ENCODE peak calls at places on chromosome 17, in ten cellular contexts. N is activated T-cell treated with anti-CD3 and anti-CD28 coated beads for 1 hour; D is neuronal stem cell; X is amygdala; L is lung; O is frontal cortex; Z is MM.1S; R is NCI-H1417; A is CD8-positive, alpha-beta T cell; Q is NCI-H2081 treated with DMSO at 0.1 percent for 48 hours. T is an unnamed sample.

GRCh38 chr17:76138234-76138895 is 2.7 kb downstream of the FOXJ1 start:
- DNase-seq in Z (no peak), D (peak), X (peak), R (peak), Q (peak), N (no peak), O (peak), L (no peak), A (no peak), T (no peak)

GRCh38 chr17:60630352-60630751 is 30.4 kb downstream of the PPM1D start:
- DNase-seq in R (no peak), Q (no peak), X (no peak), D (no peak), A (no peak), N (no peak), O (no peak), L (no peak), Z (no peak), T (no peak)

GRCh38 chr17:43881176-43881575 is 26.2 kb downstream of the MPP2 start:
- DNase-seq in R (no peak), N (no peak), A (no peak), Z (no peak), O (no peak), L (no peak), X (no peak), Q (no peak), D (no peak), T (no peak)

GRCh38 chr17:38851434-38851833 is 2.1 kb downstream of the RPL23 start:
- DNase-seq in R (no peak), N (no peak), Q (no peak), A (no peak), Z (no peak), L (no peak), X (no peak), D (no peak), O (no peak), T (no peak)

GRCh38 chr17:14306602-14307001 is 5.7 kb downstream of the HS3ST3B1 start:
- DNase-seq in N (no peak), A (no peak), Q (no peak), O (no peak), Z (no peak), D (no peak), X (no peak), R (no peak), L (no peak), T (no peak)

GRCh38 chr17:68431661-68432071 is 25.6 kb downstream of the WIPI1 start:
- DNase-seq in D (no peak), X (no peak), L (no peak), Q (no peak), N (peak), O (no peak), R (peak), Z (no peak), A (peak), T (peak)

GRCh38 chr17:67054011-67054591 is 9.7 kb downstream of the CACNG1 start:
- DNase-seq in D (no peak), A (no peak), X (no peak), Z (no peak), R (no peak), N (no peak), O (no peak), Q (no peak), L (no peak), T (no peak)

GRCh38 chr17:34146440-34147043 is 108.5 kb upstream of the CCL2 start:
- DNase-seq in L (peak), N (peak), O (no peak), Q (no peak), A (peak), R (peak), X (no peak), D (peak), Z (peak), T (no peak)

GRCh38 chr17:76150712-76151622 is 9.9 kb upstream of the FOXJ1 start:
- DNase-seq in N (no peak), D (no peak), R (no peak), X (no peak), O (no peak), Z (no peak), Q (no peak), A (no peak), L (no peak), T (no peak)

GRCh38 chr17:16442141-16442540 is 26.8 kb downstream of the TRPV2 start:
- DNase-seq in Z (no peak), D (no peak), A (no peak), L (no peak), N (no peak), Q (no peak), O (no peak), X (no peak), R (no peak), T (peak)

GRCh38 chr17:81527591-81528383 is at the start of gene FSCN2:
- DNase-seq in O (no peak), A (no peak), D (no peak), L (no peak), Q (no peak), R (peak), Z (no peak), N (no peak), X (no peak), T (no peak)

GRCh38 chr17:43366809-43367587 is 31.8 kb upstream of the ARL4D start:
- DNase-seq in R (no peak), X (no peak), Z (no peak), A (no peak), O (no peak), D (no peak), Q (no peak), N (no peak), L (no peak), T (no peak)

GRCh38 chr17:21352981-21353265 is 23.2 kb upstream of the KCNJ12 start:
- DNase-seq in R (no peak), Z (no peak), L (no peak), O (no peak), D (no peak), A (no peak), X (no peak), Q (no peak), N (no peak), T (no peak)

GRCh38 chr17:79843917-79844815 is 4.9 kb upstream of the CBX4 start:
- DNase-seq in Z (no peak), X (no peak), N (no peak), R (peak), O (peak), D (no peak), L (no peak), Q (no peak), A (no peak), T (no peak)

GRCh38 chr17:17671369-17672119 is 9.7 kb upstream of the RAI1 start:
- DNase-seq in Z (no peak), N (no peak), O (no peak), D (no peak), A (no peak), X (no peak), R (no peak), Q (no peak), L (no peak), T (no peak)

GRCh38 chr17:77392376-77393273 is 251.9 kb downstream of the SEC14L1 start:
- DNase-seq in A (no peak), Q (no peak), R (peak), O (no peak), Z (no peak), D (no peak), L (no peak), N (no peak), X (no peak), T (peak)

GRCh38 chr17:1709403-1709891 is 730 bp downstream of the TLCD2 start:
- DNase-seq in X (no peak), O (no peak), Z (no peak), D (no peak), N (no peak), A (no peak), L (no peak), R (no peak), Q (no peak), T (no peak)

GRCh38 chr17:35666070-35666469 is 65.4 kb upstream of the RASL10B start:
- DNase-seq in Z (no peak), X (no peak), Q (no peak), A (no peak), L (no peak), N (no peak), D (no peak), R (no peak), O (no peak), T (no peak)

GRCh38 chr17:58338907-58339774 is 10.5 kb upstream of the TSPOAP1 start:
- DNase-seq in O (no peak), D (no peak), Z (peak), A (no peak), Q (no peak), N (no peak), L (peak), X (no peak), R (peak), T (peak)

GRCh38 chr17:77312061-77312684 is 171.4 kb downstream of the SEC14L1 start:
- DNase-seq in X (no peak), Z (no peak), L (no peak), D (no peak), R (no peak), Q (no peak), N (no peak), O (no peak), A (no peak), T (no peak)